ENCODE peak calls at places on chromosome 13, in seven cellular contexts. One of them, this sample, is unnamed.

GRCh38 chr13:23796546-23796945 is 92.7 kb downstream of the MIPEP start:
- DNase-seq in K562: no peak
- DNase-seq in ovary: no peak
- DNase-seq in H1: no peak
- DNase-seq in esophagus muscularis mucosa: no peak
- DNase-seq in suprapubic skin: no peak
- DNase-seq in A549: no peak
- DNase-seq in this sample: no peak

GRCh38 chr13:65653548-65654078 is 1576.5 kb downstream of the PCDH9 start:
- DNase-seq in suprapubic skin: no peak
- DNase-seq in H1: no peak
- DNase-seq in A549: no peak
- DNase-seq in K562: no peak
- DNase-seq in ovary: no peak
- DNase-seq in esophagus muscularis mucosa: no peak
- DNase-seq in this sample: no peak

GRCh38 chr13:56352356-56352755 is 788.4 kb upstream of the PRR20A start:
- DNase-seq in H1: no peak
- DNase-seq in esophagus muscularis mucosa: no peak
- DNase-seq in A549: no peak
- DNase-seq in suprapubic skin: no peak
- DNase-seq in K562: no peak
- DNase-seq in ovary: no peak
- DNase-seq in this sample: no peak

GRCh38 chr13:31781064-31781463 is 41.7 kb downstream of the RXFP2 start:
- DNase-seq in K562: no peak
- DNase-seq in ovary: no peak
- DNase-seq in suprapubic skin: no peak
- DNase-seq in H1: no peak
- DNase-seq in A549: no peak
- DNase-seq in esophagus muscularis mucosa: no peak
- DNase-seq in this sample: no peak

GRCh38 chr13:101149735-101150380 is 266.4 kb downstream of the NALCN start:
- DNase-seq in K562: peak
- DNase-seq in H1: no peak
- DNase-seq in suprapubic skin: no peak
- DNase-seq in esophagus muscularis mucosa: no peak
- DNase-seq in A549: peak
- DNase-seq in ovary: no peak
- DNase-seq in this sample: no peak

GRCh38 chr13:94329754-94330551 is 149.5 kb downstream of the DCT start:
- DNase-seq in A549: peak
- DNase-seq in ovary: no peak
- DNase-seq in esophagus muscularis mucosa: peak
- DNase-seq in K562: no peak
- DNase-seq in suprapubic skin: no peak
- DNase-seq in H1: no peak
- DNase-seq in this sample: no peak

GRCh38 chr13:78430166-78430791 is 173.1 kb downstream of the POU4F1 start:
- DNase-seq in ovary: no peak
- DNase-seq in H1: peak
- DNase-seq in A549: no peak
- DNase-seq in esophagus muscularis mucosa: no peak
- DNase-seq in K562: no peak
- DNase-seq in suprapubic skin: no peak
- DNase-seq in this sample: no peak

GRCh38 chr13:106103779-106104178 is 431.7 kb downstream of the EFNB2 start:
- DNase-seq in A549: peak
- DNase-seq in ovary: no peak
- DNase-seq in esophagus muscularis mucosa: no peak
- DNase-seq in H1: no peak
- DNase-seq in K562: no peak
- DNase-seq in suprapubic skin: no peak
- DNase-seq in this sample: no peak

GRCh38 chr13:95235199-95235726 is 66.0 kb downstream of the ABCC4 start:
- DNase-seq in esophagus muscularis mucosa: no peak
- DNase-seq in suprapubic skin: no peak
- DNase-seq in H1: no peak
- DNase-seq in ovary: no peak
- DNase-seq in A549: no peak
- DNase-seq in K562: no peak
- DNase-seq in this sample: no peak

GRCh38 chr13:101455863-101456262 is 3.4 kb downstream of the ITGBL1 start:
- DNase-seq in H1: no peak
- DNase-seq in K562: no peak
- DNase-seq in A549: peak
- DNase-seq in esophagus muscularis mucosa: no peak
- DNase-seq in suprapubic skin: no peak
- DNase-seq in ovary: no peak
- DNase-seq in this sample: no peak

GRCh38 chr13:31697290-31697689 is 42.0 kb upstream of the RXFP2 start:
- DNase-seq in ovary: no peak
- DNase-seq in suprapubic skin: no peak
- DNase-seq in H1: no peak
- DNase-seq in esophagus muscularis mucosa: no peak
- DNase-seq in A549: no peak
- DNase-seq in K562: no peak
- DNase-seq in this sample: no peak

GRCh38 chr13:44219808-44220544 is 153.6 kb upstream of the SERP2 start:
- DNase-seq in K562: no peak
- DNase-seq in suprapubic skin: no peak
- DNase-seq in A549: peak
- DNase-seq in esophagus muscularis mucosa: no peak
- DNase-seq in H1: no peak
- DNase-seq in ovary: no peak
- DNase-seq in this sample: no peak

GRCh38 chr13:96229356-96229755 is 139.4 kb downstream of the HS6ST3 start:
- DNase-seq in A549: peak
- DNase-seq in K562: peak
- DNase-seq in esophagus muscularis mucosa: no peak
- DNase-seq in suprapubic skin: no peak
- DNase-seq in H1: no peak
- DNase-seq in ovary: no peak
- DNase-seq in this sample: no peak

GRCh38 chr13:93559718-93560117 is 333.1 kb downstream of the GPC6 start:
- DNase-seq in A549: peak
- DNase-seq in K562: no peak
- DNase-seq in H1: no peak
- DNase-seq in esophagus muscularis mucosa: no peak
- DNase-seq in ovary: no peak
- DNase-seq in suprapubic skin: no peak
- DNase-seq in this sample: no peak

GRCh38 chr13:35648109-35648508 is 171.6 kb upstream of the MAB21L1 start:
- DNase-seq in K562: no peak
- DNase-seq in A549: no peak
- DNase-seq in suprapubic skin: no peak
- DNase-seq in H1: no peak
- DNase-seq in ovary: no peak
- DNase-seq in esophagus muscularis mucosa: no peak
- DNase-seq in this sample: no peak

GRCh38 chr13:38349386-38350113 is at the start of gene UFM1:
- DNase-seq in K562: peak
- DNase-seq in ovary: peak
- DNase-seq in H1: peak
- DNase-seq in esophagus muscularis mucosa: peak
- DNase-seq in A549: peak
- DNase-seq in suprapubic skin: peak
- DNase-seq in this sample: peak

GRCh38 chr13:94858856-94859811 is 146.8 kb upstream of the SOX21 start:
- DNase-seq in esophagus muscularis mucosa: no peak
- DNase-seq in K562: no peak
- DNase-seq in H1: no peak
- DNase-seq in A549: no peak
- DNase-seq in suprapubic skin: peak
- DNase-seq in ovary: peak
- DNase-seq in this sample: peak

GRCh38 chr13:21063031-21063430 is 1.6 kb upstream of the LATS2 start:
- DNase-seq in H1: peak
- DNase-seq in esophagus muscularis mucosa: peak
- DNase-seq in suprapubic skin: no peak
- DNase-seq in K562: no peak
- DNase-seq in ovary: no peak
- DNase-seq in A549: no peak
- DNase-seq in this sample: no peak

GRCh38 chr13:92500192-92500591 is 726.4 kb upstream of the GPC6 start:
- DNase-seq in H1: no peak
- DNase-seq in esophagus muscularis mucosa: no peak
- DNase-seq in ovary: no peak
- DNase-seq in suprapubic skin: no peak
- DNase-seq in A549: no peak
- DNase-seq in K562: no peak
- DNase-seq in this sample: no peak

GRCh38 chr13:31982540-31982939 is 49.0 kb upstream of the FRY start:
- DNase-seq in H1: no peak
- DNase-seq in suprapubic skin: peak
- DNase-seq in ovary: no peak
- DNase-seq in A549: peak
- DNase-seq in esophagus muscularis mucosa: no peak
- DNase-seq in K562: no peak
- DNase-seq in this sample: peak

GRCh38 chr13:77305276-77305675 is 21.6 kb downstream of the MYCBP2 start:
- DNase-seq in suprapubic skin: no peak
- DNase-seq in H1: no peak
- DNase-seq in K562: no peak
- DNase-seq in esophagus muscularis mucosa: no peak
- DNase-seq in ovary: no peak
- DNase-seq in A549: no peak
- DNase-seq in this sample: no peak

GRCh38 chr13:98681017-98681416 is 71.5 kb downstream of the SLC15A1 start:
- DNase-seq in K562: no peak
- DNase-seq in esophagus muscularis mucosa: no peak
- DNase-seq in suprapubic skin: no peak
- DNase-seq in H1: no peak
- DNase-seq in A549: no peak
- DNase-seq in ovary: no peak
- DNase-seq in this sample: no peak

GRCh38 chr13:95652244-95652764 is 7.8 kb upstream of the DZIP1 start:
- DNase-seq in ovary: no peak
- DNase-seq in esophagus muscularis mucosa: no peak
- DNase-seq in H1: no peak
- DNase-seq in A549: no peak
- DNase-seq in K562: no peak
- DNase-seq in suprapubic skin: no peak
- DNase-seq in this sample: no peak

GRCh38 chr13:99992376-99992775 is 10.8 kb downstream of the ZIC2 start:
- DNase-seq in suprapubic skin: no peak
- DNase-seq in A549: no peak
- DNase-seq in H1: no peak
- DNase-seq in esophagus muscularis mucosa: no peak
- DNase-seq in K562: no peak
- DNase-seq in ovary: no peak
- DNase-seq in this sample: no peak
- H3K27ac ChIP-seq in suprapubic skin: no peak
- H3K27ac ChIP-seq in A549: no peak
- H3K27ac ChIP-seq in H1: no peak
- H3K27ac ChIP-seq in esophagus muscularis mucosa: no peak
- H3K27ac ChIP-seq in K562: no peak
- H3K27ac ChIP-seq in ovary: no peak
- H3K27ac ChIP-seq in this sample: no peak

DNA sequence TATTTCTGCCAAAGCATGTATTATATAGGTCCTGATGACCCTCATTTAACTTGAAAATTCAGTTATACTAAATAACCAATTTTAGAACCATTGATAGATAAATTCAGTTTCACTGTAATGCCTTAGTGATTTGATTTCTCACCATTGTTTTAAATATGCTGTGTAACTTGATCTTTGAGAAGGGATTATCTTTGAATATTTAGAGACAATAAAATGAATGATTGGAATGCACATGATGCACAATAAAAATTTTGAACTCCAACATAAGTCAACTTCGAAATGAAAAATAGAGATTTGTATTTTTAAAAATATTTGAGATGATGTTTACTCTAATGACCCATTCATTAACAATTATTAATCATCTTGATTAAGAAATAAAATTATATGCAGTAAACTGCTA is 654.5 kb downstream of the OLFM4 start:
- DNase-seq in A549: no peak
- DNase-seq in K562: no peak
- DNase-seq in H1: no peak
- DNase-seq in esophagus muscularis mucosa: no peak
- DNase-seq in ovary: no peak
- DNase-seq in suprapubic skin: no peak
- DNase-seq in this sample: no peak
- TF ChIP-seq EP300 in A549: no peak
- TF ChIP-seq EP300 in K562: no peak
- TF ChIP-seq EP300 in H1: no peak
- TF ChIP-seq EP300 in esophagus muscularis mucosa: no peak
- TF ChIP-seq EP300 in ovary: no peak
- TF ChIP-seq EP300 in suprapubic skin: no peak
- TF ChIP-seq EP300 in this sample: no peak

GRCh38 chr13:79935121-79935520 is 405.8 kb downstream of the SPRY2 start:
- DNase-seq in ovary: no peak
- DNase-seq in suprapubic skin: no peak
- DNase-seq in esophagus muscularis mucosa: no peak
- DNase-seq in H1: no peak
- DNase-seq in K562: no peak
- DNase-seq in A549: no peak
- DNase-seq in this sample: no peak
- H3K27ac ChIP-seq in ovary: no peak
- H3K27ac ChIP-seq in suprapubic skin: peak
- H3K27ac ChIP-seq in esophagus muscularis mucosa: no peak
- H3K27ac ChIP-seq in H1: no peak
- H3K27ac ChIP-seq in K562: no peak
- H3K27ac ChIP-seq in A549: peak
- H3K27ac ChIP-seq in this sample: no peak

GRCh38 chr13:33244210-33244906 is 41.2 kb downstream of the STARD13 start:
- DNase-seq in ovary: no peak
- DNase-seq in H1: no peak
- DNase-seq in K562: no peak
- DNase-seq in esophagus muscularis mucosa: no peak
- DNase-seq in suprapubic skin: no peak
- DNase-seq in A549: no peak
- DNase-seq in this sample: no peak

GRCh38 chr13:33249066-33249465 is 36.5 kb downstream of the STARD13 start:
- DNase-seq in esophagus muscularis mucosa: no peak
- DNase-seq in suprapubic skin: no peak
- DNase-seq in ovary: no peak
- DNase-seq in K562: no peak
- DNase-seq in H1: no peak
- DNase-seq in A549: no peak
- DNase-seq in this sample: no peak

GRCh38 chr13:33245505-33245904 is 40.0 kb downstream of the STARD13 start:
- DNase-seq in suprapubic skin: no peak
- DNase-seq in esophagus muscularis mucosa: no peak
- DNase-seq in H1: no peak
- DNase-seq in K562: no peak
- DNase-seq in A549: no peak
- DNase-seq in ovary: no peak
- DNase-seq in this sample: no peak

GRCh38 chr13:33242984-33243617 is 42.5 kb downstream of the STARD13 start:
- DNase-seq in H1: no peak
- DNase-seq in esophagus muscularis mucosa: no peak
- DNase-seq in ovary: no peak
- DNase-seq in A549: no peak
- DNase-seq in suprapubic skin: no peak
- DNase-seq in K562: no peak
- DNase-seq in this sample: no peak

DNA sequence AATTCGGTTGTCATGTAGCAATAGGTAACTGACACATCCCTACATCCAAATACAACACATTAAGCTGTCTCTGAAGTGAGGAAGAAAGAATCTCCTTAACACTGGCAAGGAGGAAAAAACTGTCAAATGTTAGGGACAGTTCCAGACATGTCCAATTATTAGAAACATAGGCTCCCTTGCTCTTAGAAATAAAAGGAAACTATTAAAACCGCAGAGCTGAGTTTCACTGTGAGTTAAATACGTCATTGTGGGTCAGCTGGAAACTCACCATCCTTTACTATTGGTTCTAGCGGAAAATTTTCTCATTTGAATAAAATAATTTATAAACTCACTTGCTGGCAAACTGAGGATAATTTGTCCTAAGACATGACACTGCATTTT is 40.7 kb downstream of the STARD13 start:
- DNase-seq in H1: no peak
- DNase-seq in ovary: no peak
- DNase-seq in A549: no peak
- DNase-seq in esophagus muscularis mucosa: no peak
- DNase-seq in suprapubic skin: no peak
- DNase-seq in K562: no peak
- DNase-seq in this sample: no peak
- TF ChIP-seq EP300 in H1: no peak
- TF ChIP-seq EP300 in ovary: no peak
- TF ChIP-seq EP300 in A549: no peak
- TF ChIP-seq EP300 in esophagus muscularis mucosa: no peak
- TF ChIP-seq EP300 in suprapubic skin: no peak
- TF ChIP-seq EP300 in K562: no peak
- TF ChIP-seq EP300 in this sample: no peak

This sample was measured in tibial nerve.